ENCODE peak calls at places on chromosomes 13 and 19, in nine cellular contexts. M, U, P, B, F, T, K, X and I are unnamed samples.

GRCh38 chr13:113668491-113668971 is 1.5 kb downstream of the GRK1 start:
- DNase-seq in F (no peak), M (no peak), X (no peak), U (no peak), K (no peak), T (no peak), P (no peak), B (no peak), I (no peak)

GRCh38 chr13:44045179-44045562 is 165.5 kb downstream of the LACC1 start:
- DNase-seq in U (no peak), P (peak; percentile 9), X (no peak), T (no peak), K (no peak), F (no peak), B (no peak), M (no peak), I (no peak)

GRCh38 chr19:18000981-18001836 is 6.8 kb upstream of the ARRDC2 start:
- DNase-seq in K (no peak), U (peak; percentile 94), B (peak; percentile 53), F (peak; percentile 84), T (peak; percentile 94), X (peak; percentile 93), M (peak; percentile 88), P (peak; percentile 69), I (peak; percentile 93)

GRCh38 chr19:8490873-8491272 is 11.6 kb downstream of the PRAM1 start:
- DNase-seq in P (no peak), M (no peak), T (no peak), K (no peak), X (no peak), U (no peak), F (no peak), B (no peak), I (no peak)

GRCh38 chr19:19064811-19065745 is 1.3 kb downstream of the SLC25A42 start:
- DNase-seq in B (no peak), X (peak; percentile 51), F (no peak), P (no peak), T (peak; percentile 48), U (no peak), K (no peak), M (peak; percentile 41), I (peak; percentile 72)

GRCh38 chr19:4454621-4454951 is 3.0 kb downstream of the UBXN6 start:
- DNase-seq in B (no peak), P (no peak), F (no peak), K (no peak), X (no peak), U (no peak), T (no peak), M (no peak), I (no peak)

GRCh38 chr13:61255035-61255796 is 160.4 kb downstream of the PCDH20 start:
- DNase-seq in B (no peak), K (no peak), T (no peak), P (peak; percentile 35), U (no peak), F (no peak), X (no peak), M (no peak), I (no peak)

GRCh38 chr13:31638577-31638976 is 100.7 kb upstream of the RXFP2 start:
- DNase-seq in F (no peak), U (no peak), B (no peak), T (no peak), K (no peak), X (no peak), M (no peak), P (no peak), I (no peak)

GRCh38 chr13:107753286-107753685 is 462.1 kb downstream of the LIG4 start:
- DNase-seq in F (no peak), M (no peak), T (no peak), X (no peak), B (no peak), U (no peak), P (no peak), K (no peak), I (no peak)

GRCh38 chr13:109348514-109349340 is 437.7 kb downstream of the IRS2 start:
- DNase-seq in U (no peak), F (no peak), B (no peak), M (no peak), T (no peak), X (no peak), P (no peak), K (no peak), I (no peak)

GRCh38 chr13:74144269-74144668 is 10.1 kb upstream of the KLF12 start:
- DNase-seq in B (no peak), M (no peak), K (no peak), X (no peak), U (no peak), T (no peak), F (no peak), P (no peak), I (no peak)

GRCh38 chr19:53868091-53868891 is 608 bp downstream of the MYADM start:
- DNase-seq in M (no peak), U (peak; percentile 30), F (no peak), B (no peak), P (peak; percentile 73), T (peak; percentile 76), K (no peak), X (peak; percentile 51), I (peak; percentile 70)

GRCh38 chr13:46638262-46638661 is 85.3 kb downstream of the LRCH1 start:
- DNase-seq in B (no peak), F (no peak), T (no peak), X (no peak), K (no peak), M (no peak), P (no peak), U (no peak), I (no peak)

GRCh38 chr19:54502518-54503048 is at the start of gene LAIR2:
- DNase-seq in F (no peak), T (no peak), X (no peak), P (no peak), B (no peak), M (no peak), U (no peak), K (no peak), I (no peak)

GRCh38 chr19:13965377-13965896 is 13.1 kb downstream of the DCAF15 start:
- DNase-seq in T (no peak), M (no peak), U (no peak), K (no peak), X (no peak), P (no peak), B (no peak), F (no peak), I (no peak)

GRCh38 chr13:93502071-93502470 is 275.5 kb downstream of the GPC6 start:
- DNase-seq in U (no peak), P (no peak), M (no peak), T (no peak), B (no peak), K (no peak), X (no peak), F (no peak), I (no peak)

GRCh38 chr13:41610426-41610825 is 153.1 kb downstream of the RGCC start:
- DNase-seq in F (no peak), K (no peak), M (no peak), U (no peak), P (no peak), B (no peak), T (peak; percentile 54), X (no peak), I (no peak)

GRCh38 chr13:47897411-47898050 is 103.5 kb downstream of the SUCLA2 start:
- DNase-seq in X (peak; percentile 22), T (no peak), U (no peak), B (peak; percentile 3), K (no peak), P (no peak), M (no peak), F (no peak), I (no peak)

GRCh38 chr13:98731038-98731437 is 21.4 kb downstream of the SLC15A1 start:
- DNase-seq in B (no peak), F (no peak), P (no peak), K (no peak), M (no peak), X (no peak), U (no peak), T (no peak), I (no peak)

GRCh38 chr13:80830431-80830830 is 489.5 kb upstream of the SPRY2 start:
- DNase-seq in U (no peak), P (no peak), F (no peak), X (no peak), M (no peak), K (no peak), B (no peak), T (no peak), I (no peak)

GRCh38 chr19:29887498-29887897 is 54.5 kb upstream of the URI1 start:
- DNase-seq in F (no peak), T (no peak), X (no peak), M (no peak), U (no peak), P (no peak), B (no peak), K (no peak), I (no peak)

GRCh38 chr19:1651548-1652394 is 644 bp downstream of the TCF3 start:
- DNase-seq in T (peak; percentile 52), K (no peak), X (peak; percentile 50), B (no peak), F (peak; percentile 9), U (no peak), M (peak; percentile 30), P (peak; percentile 79), I (peak; percentile 31)

GRCh38 chr19:10289836-10290438 is at the start of gene ICAM5:
- DNase-seq in F (no peak), K (no peak), U (no peak), B (no peak), X (no peak), M (no peak), T (no peak), P (no peak), I (no peak)

GRCh38 chr13:113182046-113182445 is 23.6 kb downstream of the PROZ start:
- DNase-seq in B (no peak), M (no peak), T (no peak), X (no peak), K (no peak), P (no peak), U (no peak), F (no peak), I (no peak)

GRCh38 chr19:13997637-13997962 is 8.5 kb downstream of the RFX1 start:
- DNase-seq in B (no peak), U (no peak), P (no peak), K (no peak), M (no peak), T (peak; percentile 15), X (no peak), F (no peak), I (no peak)

GRCh38 chr13:60754691-60755090 is 357.7 kb downstream of the TDRD3 start:
- DNase-seq in B (no peak), F (no peak), T (no peak), U (no peak), X (no peak), M (no peak), P (peak; percentile 32), K (no peak), I (no peak)

GRCh38 chr13:19158006-19158405 is 23.6 kb downstream of the TUBA3C start:
- DNase-seq in K (no peak), P (no peak), T (no peak), M (no peak), U (no peak), B (no peak), F (no peak), X (no peak), I (no peak)

GRCh38 chr19:53012006-53012405 is 1.7 kb upstream of the ERVV-1 start:
- DNase-seq in F (no peak), M (no peak), K (no peak), U (no peak), B (no peak), T (no peak), P (no peak), X (no peak), I (no peak)

GRCh38 chr19:17654993-17655392 is 33.2 kb downstream of the UNC13A start:
- DNase-seq in F (no peak), X (no peak), B (no peak), K (no peak), T (no peak), M (peak; percentile 29), P (no peak), U (no peak), I (peak; percentile 11)

GRCh38 chr13:112032186-112032835 is 34.6 kb upstream of the SOX1 start:
- DNase-seq in U (no peak), F (no peak), P (no peak), K (no peak), B (no peak), M (no peak), T (no peak), X (no peak), I (no peak)

GRCh38 chr13:108176685-108177274 is 38.6 kb downstream of the LIG4 start:
- DNase-seq in X (no peak), K (no peak), T (no peak), P (peak; percentile 33), M (peak; percentile 48), F (peak; percentile 34), U (peak; percentile 31), B (no peak), I (peak; percentile 62)